ENCODE peak calls at places on chromosomes 6 and 20, in ten cellular contexts. One of them, this sample, is unnamed. For H3K4me1, the result is how much of the 10 kb centered on the place peaks cover.

GRCh38 chr6:89970609-89971337 is 76.5 kb downstream of the GJA10 start:
- DNase-seq in ovary: peak
- DNase-seq in SK-N-SH: peak
- DNase-seq in right cardiac atrium: peak
- DNase-seq in PC-3: peak
- DNase-seq in lower lobe of right lung: no peak
- DNase-seq in GM23248: peak
- DNase-seq in A673: peak
- DNase-seq in IMR-90: peak
- DNase-seq in cardiac muscle cell: peak
- DNase-seq in this sample: peak

GRCh38 chr6:23244300-23244699 is 674.9 kb downstream of the HDGFL1 start:
- DNase-seq in ovary: no peak
- DNase-seq in SK-N-SH: no peak
- DNase-seq in right cardiac atrium: no peak
- DNase-seq in PC-3: peak
- DNase-seq in lower lobe of right lung: no peak
- DNase-seq in GM23248: peak
- DNase-seq in A673: no peak
- DNase-seq in IMR-90: peak
- DNase-seq in cardiac muscle cell: peak
- DNase-seq in this sample: no peak

GRCh38 chr20:49063279-49063678 is 17.2 kb downstream of the CSE1L start:
- DNase-seq in ovary: no peak
- DNase-seq in SK-N-SH: no peak
- DNase-seq in right cardiac atrium: no peak
- DNase-seq in PC-3: no peak
- DNase-seq in lower lobe of right lung: no peak
- DNase-seq in GM23248: no peak
- DNase-seq in A673: no peak
- DNase-seq in IMR-90: no peak
- DNase-seq in cardiac muscle cell: no peak
- DNase-seq in this sample: no peak

GRCh38 chr6:153092082-153093013 is 38.7 kb downstream of the RGS17 start:
- DNase-seq in ovary: no peak
- DNase-seq in SK-N-SH: no peak
- DNase-seq in right cardiac atrium: no peak
- DNase-seq in PC-3: peak
- DNase-seq in lower lobe of right lung: no peak
- DNase-seq in GM23248: peak
- DNase-seq in A673: peak
- DNase-seq in IMR-90: peak
- DNase-seq in cardiac muscle cell: peak
- DNase-seq in this sample: no peak

GRCh38 chr6:30334077-30334476 is 7.3 kb downstream of the TRIM39 start:
- DNase-seq in ovary: no peak
- DNase-seq in SK-N-SH: no peak
- DNase-seq in right cardiac atrium: no peak
- DNase-seq in PC-3: no peak
- DNase-seq in lower lobe of right lung: no peak
- DNase-seq in GM23248: no peak
- DNase-seq in A673: no peak
- DNase-seq in IMR-90: peak
- DNase-seq in cardiac muscle cell: no peak
- DNase-seq in this sample: no peak

GRCh38 chr6:32785781-32786533 is 22.6 kb upstream of the HLA-DQB2 start:
- DNase-seq in ovary: no peak
- DNase-seq in SK-N-SH: peak
- DNase-seq in right cardiac atrium: no peak
- DNase-seq in PC-3: peak
- DNase-seq in lower lobe of right lung: no peak
- DNase-seq in GM23248: peak
- DNase-seq in A673: peak
- DNase-seq in IMR-90: peak
- DNase-seq in cardiac muscle cell: peak
- DNase-seq in this sample: peak

GRCh38 chr20:25277051-25277801 is 29.3 kb downstream of the PYGB start:
- DNase-seq in ovary: peak
- DNase-seq in SK-N-SH: no peak
- DNase-seq in right cardiac atrium: peak
- DNase-seq in PC-3: no peak
- DNase-seq in lower lobe of right lung: peak
- DNase-seq in GM23248: no peak
- DNase-seq in A673: no peak
- DNase-seq in IMR-90: no peak
- DNase-seq in cardiac muscle cell: no peak
- DNase-seq in this sample: peak

GRCh38 chr6:84623956-84624680 is 140.3 kb downstream of the TBX18 start:
- DNase-seq in ovary: no peak
- DNase-seq in SK-N-SH: no peak
- DNase-seq in right cardiac atrium: peak
- DNase-seq in PC-3: peak
- DNase-seq in lower lobe of right lung: no peak
- DNase-seq in GM23248: peak
- DNase-seq in A673: no peak
- DNase-seq in IMR-90: peak
- DNase-seq in cardiac muscle cell: peak
- DNase-seq in this sample: peak

GRCh38 chr6:109449789-109450673 is 5.5 kb downstream of the MICAL1 start:
- DNase-seq in ovary: no peak
- DNase-seq in SK-N-SH: no peak
- DNase-seq in right cardiac atrium: no peak
- DNase-seq in PC-3: no peak
- DNase-seq in lower lobe of right lung: no peak
- DNase-seq in GM23248: no peak
- DNase-seq in A673: no peak
- DNase-seq in IMR-90: no peak
- DNase-seq in cardiac muscle cell: no peak
- DNase-seq in this sample: no peak

GRCh38 chr6:109447878-109448555 is 7.5 kb downstream of the SMPD2 start:
- DNase-seq in ovary: no peak
- DNase-seq in SK-N-SH: no peak
- DNase-seq in right cardiac atrium: peak
- DNase-seq in PC-3: no peak
- DNase-seq in lower lobe of right lung: no peak
- DNase-seq in GM23248: no peak
- DNase-seq in A673: no peak
- DNase-seq in IMR-90: no peak
- DNase-seq in cardiac muscle cell: peak
- DNase-seq in this sample: no peak

GRCh38 chr6:109450801-109451200 is 4.8 kb downstream of the MICAL1 start:
- DNase-seq in ovary: no peak
- DNase-seq in SK-N-SH: no peak
- DNase-seq in right cardiac atrium: no peak
- DNase-seq in PC-3: no peak
- DNase-seq in lower lobe of right lung: no peak
- DNase-seq in GM23248: no peak
- DNase-seq in A673: no peak
- DNase-seq in IMR-90: no peak
- DNase-seq in cardiac muscle cell: no peak
- DNase-seq in this sample: no peak

GRCh38 chr6:109448615-109449014 is 7.0 kb downstream of the MICAL1 start:
- DNase-seq in ovary: no peak
- DNase-seq in SK-N-SH: no peak
- DNase-seq in right cardiac atrium: no peak
- DNase-seq in PC-3: no peak
- DNase-seq in lower lobe of right lung: no peak
- DNase-seq in GM23248: no peak
- DNase-seq in A673: no peak
- DNase-seq in IMR-90: no peak
- DNase-seq in cardiac muscle cell: no peak
- DNase-seq in this sample: no peak

GRCh38 chr6:109449064-109449788 is 6.3 kb downstream of the MICAL1 start:
- DNase-seq in ovary: no peak
- DNase-seq in SK-N-SH: no peak
- DNase-seq in right cardiac atrium: no peak
- DNase-seq in PC-3: no peak
- DNase-seq in lower lobe of right lung: no peak
- DNase-seq in GM23248: no peak
- DNase-seq in A673: no peak
- DNase-seq in IMR-90: no peak
- DNase-seq in cardiac muscle cell: no peak
- DNase-seq in this sample: no peak
- H3K4me3 ChIP-seq in ovary: no peak
- H3K4me3 ChIP-seq in SK-N-SH: no peak
- H3K4me3 ChIP-seq in right cardiac atrium: no peak
- H3K4me3 ChIP-seq in PC-3: no peak
- H3K4me3 ChIP-seq in lower lobe of right lung: no peak
- H3K4me3 ChIP-seq in GM23248: no peak
- H3K4me3 ChIP-seq in A673: no peak
- H3K4me3 ChIP-seq in IMR-90: no peak
- H3K4me3 ChIP-seq in cardiac muscle cell: no peak
- H3K4me3 ChIP-seq in this sample: no peak

GRCh38 chr6:18485660-18486435 is 98.7 kb downstream of the RNF144B start:
- DNase-seq in ovary: no peak
- DNase-seq in SK-N-SH: no peak
- DNase-seq in right cardiac atrium: no peak
- DNase-seq in PC-3: no peak
- DNase-seq in lower lobe of right lung: no peak
- DNase-seq in GM23248: no peak
- DNase-seq in A673: no peak
- DNase-seq in IMR-90: no peak
- DNase-seq in cardiac muscle cell: no peak
- DNase-seq in this sample: no peak

GRCh38 chr6:18489335-18489734 is 102.2 kb downstream of the RNF144B start:
- DNase-seq in ovary: no peak
- DNase-seq in SK-N-SH: no peak
- DNase-seq in right cardiac atrium: no peak
- DNase-seq in PC-3: no peak
- DNase-seq in lower lobe of right lung: no peak
- DNase-seq in GM23248: no peak
- DNase-seq in A673: no peak
- DNase-seq in IMR-90: no peak
- DNase-seq in cardiac muscle cell: no peak
- DNase-seq in this sample: no peak

GRCh38 chr6:18491303-18492090 is 104.3 kb downstream of the RNF144B start:
- DNase-seq in ovary: no peak
- DNase-seq in SK-N-SH: no peak
- DNase-seq in right cardiac atrium: no peak
- DNase-seq in PC-3: peak
- DNase-seq in lower lobe of right lung: no peak
- DNase-seq in GM23248: no peak
- DNase-seq in A673: no peak
- DNase-seq in IMR-90: no peak
- DNase-seq in cardiac muscle cell: no peak
- DNase-seq in this sample: no peak

GRCh38 chr6:18488004-18488403 is 100.9 kb downstream of the RNF144B start:
- DNase-seq in ovary: no peak
- DNase-seq in SK-N-SH: no peak
- DNase-seq in right cardiac atrium: no peak
- DNase-seq in PC-3: no peak
- DNase-seq in lower lobe of right lung: no peak
- DNase-seq in GM23248: peak
- DNase-seq in A673: no peak
- DNase-seq in IMR-90: no peak
- DNase-seq in cardiac muscle cell: no peak
- DNase-seq in this sample: no peak

DNA sequence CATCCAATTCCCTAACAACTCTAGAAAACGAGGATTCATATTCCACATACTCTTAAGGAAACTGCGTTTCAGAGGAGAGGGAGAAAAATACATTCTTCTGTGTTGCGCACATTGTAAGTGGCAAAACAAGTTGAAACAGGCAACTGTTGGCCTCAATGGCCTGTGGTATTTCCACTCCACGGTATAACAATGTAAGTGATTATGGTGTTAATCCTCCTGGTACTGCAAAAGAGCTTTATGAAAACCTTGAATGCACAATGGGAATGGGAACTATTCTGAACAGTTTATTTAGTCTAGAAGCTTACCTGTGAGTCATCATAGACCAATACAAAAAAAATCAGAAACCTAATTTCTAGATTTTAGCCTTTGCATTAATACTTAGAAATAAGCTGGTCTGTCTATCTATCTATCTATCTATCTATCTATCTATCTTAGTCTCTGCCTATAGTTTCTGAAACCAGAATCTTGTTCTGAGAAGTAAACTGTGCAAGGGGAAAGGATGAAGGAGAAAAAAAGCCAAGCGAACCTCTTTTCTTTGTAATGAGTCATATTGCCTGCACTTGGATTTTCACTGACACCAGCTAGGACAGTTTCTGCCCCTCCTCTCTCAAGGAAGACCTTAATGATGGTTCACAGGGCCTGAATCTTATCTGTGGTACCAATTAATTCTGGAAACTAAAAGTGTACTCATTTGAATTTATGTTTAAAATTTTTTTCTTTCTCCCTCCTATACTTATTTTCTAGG is 101.5 kb downstream of the RNF144B start:
- DNase-seq in ovary: no peak
- DNase-seq in SK-N-SH: no peak
- DNase-seq in right cardiac atrium: no peak
- DNase-seq in PC-3: no peak
- DNase-seq in lower lobe of right lung: no peak
- DNase-seq in GM23248: peak
- DNase-seq in A673: no peak
- DNase-seq in IMR-90: peak
- DNase-seq in cardiac muscle cell: no peak
- DNase-seq in this sample: no peak
- H3K4me1 ChIP-seq in ovary: under half
- H3K4me1 ChIP-seq in SK-N-SH: under half
- H3K4me1 ChIP-seq in right cardiac atrium: under half
- H3K4me1 ChIP-seq in PC-3: under half
- H3K4me1 ChIP-seq in lower lobe of right lung: under half
- H3K4me1 ChIP-seq in GM23248: under half
- H3K4me1 ChIP-seq in A673: under half
- H3K4me1 ChIP-seq in IMR-90: under half
- H3K4me1 ChIP-seq in cardiac muscle cell: under half
- H3K4me1 ChIP-seq in this sample: under half

GRCh38 chr20:62362991-62363919 is 3.9 kb downstream of the LAMA5 start:
- DNase-seq in ovary: no peak
- DNase-seq in SK-N-SH: peak
- DNase-seq in right cardiac atrium: peak
- DNase-seq in PC-3: peak
- DNase-seq in lower lobe of right lung: peak
- DNase-seq in GM23248: no peak
- DNase-seq in A673: no peak
- DNase-seq in IMR-90: no peak
- DNase-seq in cardiac muscle cell: no peak
- DNase-seq in this sample: no peak
- H3K4me3 ChIP-seq in ovary: no peak
- H3K4me3 ChIP-seq in SK-N-SH: no peak
- H3K4me3 ChIP-seq in right cardiac atrium: no peak
- H3K4me3 ChIP-seq in PC-3: peak
- H3K4me3 ChIP-seq in lower lobe of right lung: no peak
- H3K4me3 ChIP-seq in GM23248: no peak
- H3K4me3 ChIP-seq in A673: no peak
- H3K4me3 ChIP-seq in IMR-90: no peak
- H3K4me3 ChIP-seq in cardiac muscle cell: no peak
- H3K4me3 ChIP-seq in this sample: no peak

GRCh38 chr20:19987046-19987445 is 30.1 kb upstream of the NAA20 start:
- DNase-seq in ovary: no peak
- DNase-seq in SK-N-SH: no peak
- DNase-seq in right cardiac atrium: no peak
- DNase-seq in PC-3: no peak
- DNase-seq in lower lobe of right lung: no peak
- DNase-seq in GM23248: no peak
- DNase-seq in A673: no peak
- DNase-seq in IMR-90: no peak
- DNase-seq in cardiac muscle cell: no peak
- DNase-seq in this sample: no peak

GRCh38 chr20:19993937-19994667 is 23.1 kb upstream of the NAA20 start:
- DNase-seq in ovary: no peak
- DNase-seq in SK-N-SH: no peak
- DNase-seq in right cardiac atrium: peak
- DNase-seq in PC-3: peak
- DNase-seq in lower lobe of right lung: no peak
- DNase-seq in GM23248: peak
- DNase-seq in A673: no peak
- DNase-seq in IMR-90: peak
- DNase-seq in cardiac muscle cell: peak
- DNase-seq in this sample: no peak

GRCh38 chr20:19991826-19992225 is 25.3 kb upstream of the NAA20 start:
- DNase-seq in ovary: no peak
- DNase-seq in SK-N-SH: no peak
- DNase-seq in right cardiac atrium: no peak
- DNase-seq in PC-3: no peak
- DNase-seq in lower lobe of right lung: no peak
- DNase-seq in GM23248: no peak
- DNase-seq in A673: no peak
- DNase-seq in IMR-90: peak
- DNase-seq in cardiac muscle cell: no peak
- DNase-seq in this sample: no peak

GRCh38 chr20:19992996-19993908 is 23.9 kb upstream of the NAA20 start:
- DNase-seq in ovary: peak
- DNase-seq in SK-N-SH: peak
- DNase-seq in right cardiac atrium: peak
- DNase-seq in PC-3: peak
- DNase-seq in lower lobe of right lung: no peak
- DNase-seq in GM23248: peak
- DNase-seq in A673: peak
- DNase-seq in IMR-90: peak
- DNase-seq in cardiac muscle cell: peak
- DNase-seq in this sample: no peak

GRCh38 chr20:19990911-19991707 is 26.1 kb upstream of the NAA20 start:
- DNase-seq in ovary: no peak
- DNase-seq in SK-N-SH: no peak
- DNase-seq in right cardiac atrium: no peak
- DNase-seq in PC-3: no peak
- DNase-seq in lower lobe of right lung: no peak
- DNase-seq in GM23248: no peak
- DNase-seq in A673: peak
- DNase-seq in IMR-90: no peak
- DNase-seq in cardiac muscle cell: no peak
- DNase-seq in this sample: no peak
- H3K4me1 ChIP-seq in ovary: under half
- H3K4me1 ChIP-seq in SK-N-SH: under half
- H3K4me1 ChIP-seq in right cardiac atrium: under half
- H3K4me1 ChIP-seq in PC-3: half or more
- H3K4me1 ChIP-seq in lower lobe of right lung: half or more
- H3K4me1 ChIP-seq in GM23248: half or more
- H3K4me1 ChIP-seq in A673: half or more
- H3K4me1 ChIP-seq in IMR-90: under half
- H3K4me1 ChIP-seq in cardiac muscle cell: under half
- H3K4me1 ChIP-seq in this sample: under half